ENCODE peak calls at places on chromosomes 6 and 20, in six cellular contexts. One of them, this sample, is unnamed.

GRCh38 chr20:50913976-50914375 is 17.3 kb downstream of the ADNP start:
- DNase-seq in upper lobe of right lung: no peak
- DNase-seq in mesothelial cell of epicardium: no peak
- DNase-seq in lung: no peak
- DNase-seq in NB4: peak
- DNase-seq in cardiac fibroblast: peak
- DNase-seq in this sample: peak

GRCh38 chr6:69164564-69165252 is 529.6 kb downstream of the ADGRB3 start:
- DNase-seq in NB4: no peak
- DNase-seq in upper lobe of right lung: no peak
- DNase-seq in mesothelial cell of epicardium: no peak
- DNase-seq in cardiac fibroblast: no peak
- DNase-seq in lung: no peak
- DNase-seq in this sample: no peak

GRCh38 chr6:33700391-33701050 is 11.0 kb downstream of the UQCC2 start:
- DNase-seq in upper lobe of right lung: peak
- DNase-seq in cardiac fibroblast: peak
- DNase-seq in mesothelial cell of epicardium: peak
- DNase-seq in lung: peak
- DNase-seq in NB4: peak
- DNase-seq in this sample: peak

GRCh38 chr6:2951723-2952122 is 19.6 kb downstream of the SERPINB6 start:
- DNase-seq in mesothelial cell of epicardium: no peak
- DNase-seq in lung: no peak
- DNase-seq in cardiac fibroblast: no peak
- DNase-seq in upper lobe of right lung: no peak
- DNase-seq in NB4: peak
- DNase-seq in this sample: no peak

GRCh38 chr20:24039196-24039595 is 50.6 kb upstream of the GGTLC1 start:
- DNase-seq in NB4: no peak
- DNase-seq in lung: no peak
- DNase-seq in mesothelial cell of epicardium: no peak
- DNase-seq in cardiac fibroblast: no peak
- DNase-seq in upper lobe of right lung: no peak
- DNase-seq in this sample: no peak

GRCh38 chr6:12371641-12372146 is 81.5 kb downstream of the EDN1 start:
- DNase-seq in cardiac fibroblast: no peak
- DNase-seq in upper lobe of right lung: no peak
- DNase-seq in lung: no peak
- DNase-seq in mesothelial cell of epicardium: no peak
- DNase-seq in NB4: peak
- DNase-seq in this sample: no peak

GRCh38 chr6:155066371-155066770 is 71.3 kb downstream of the TIAM2 start:
- DNase-seq in lung: no peak
- DNase-seq in cardiac fibroblast: peak
- DNase-seq in upper lobe of right lung: no peak
- DNase-seq in NB4: no peak
- DNase-seq in mesothelial cell of epicardium: no peak
- DNase-seq in this sample: peak

GRCh38 chr6:149393002-149393679 is 6.9 kb upstream of the SUMO4 start:
- DNase-seq in upper lobe of right lung: no peak
- DNase-seq in mesothelial cell of epicardium: no peak
- DNase-seq in cardiac fibroblast: no peak
- DNase-seq in NB4: no peak
- DNase-seq in lung: no peak
- DNase-seq in this sample: peak

GRCh38 chr6:137387365-137387764 is 106.8 kb downstream of the OLIG3 start:
- DNase-seq in lung: no peak
- DNase-seq in mesothelial cell of epicardium: no peak
- DNase-seq in cardiac fibroblast: no peak
- DNase-seq in upper lobe of right lung: no peak
- DNase-seq in NB4: no peak
- DNase-seq in this sample: no peak

GRCh38 chr6:42226251-42227143 is 8.8 kb upstream of the MRPS10 start:
- DNase-seq in lung: no peak
- DNase-seq in NB4: no peak
- DNase-seq in upper lobe of right lung: no peak
- DNase-seq in mesothelial cell of epicardium: peak
- DNase-seq in cardiac fibroblast: peak
- DNase-seq in this sample: peak

GRCh38 chr20:49690899-49691620 is 22.6 kb downstream of the B4GALT5 start:
- DNase-seq in mesothelial cell of epicardium: no peak
- DNase-seq in NB4: peak
- DNase-seq in cardiac fibroblast: peak
- DNase-seq in upper lobe of right lung: no peak
- DNase-seq in lung: no peak
- DNase-seq in this sample: peak

GRCh38 chr6:39830444-39830843 is 38.3 kb downstream of the DAAM2 start:
- DNase-seq in cardiac fibroblast: no peak
- DNase-seq in lung: no peak
- DNase-seq in upper lobe of right lung: no peak
- DNase-seq in NB4: no peak
- DNase-seq in mesothelial cell of epicardium: no peak
- DNase-seq in this sample: no peak

GRCh38 chr6:135358251-135358821 is 139.2 kb downstream of the AHI1 start:
- DNase-seq in mesothelial cell of epicardium: no peak
- DNase-seq in lung: no peak
- DNase-seq in upper lobe of right lung: no peak
- DNase-seq in NB4: no peak
- DNase-seq in cardiac fibroblast: peak
- DNase-seq in this sample: peak

GRCh38 chr20:23446505-23446904 is 6.2 kb downstream of the CST11 start:
- DNase-seq in NB4: peak
- DNase-seq in mesothelial cell of epicardium: no peak
- DNase-seq in cardiac fibroblast: peak
- DNase-seq in upper lobe of right lung: no peak
- DNase-seq in lung: peak
- DNase-seq in this sample: peak

GRCh38 chr6:5004373-5005037 is 668 bp upstream of the RPP40 start:
- DNase-seq in cardiac fibroblast: peak
- DNase-seq in mesothelial cell of epicardium: no peak
- DNase-seq in upper lobe of right lung: no peak
- DNase-seq in lung: no peak
- DNase-seq in NB4: no peak
- DNase-seq in this sample: no peak

GRCh38 chr6:90483116-90483839 is 103.6 kb downstream of the MAP3K7 start:
- DNase-seq in lung: no peak
- DNase-seq in NB4: no peak
- DNase-seq in cardiac fibroblast: peak
- DNase-seq in upper lobe of right lung: no peak
- DNase-seq in mesothelial cell of epicardium: no peak
- DNase-seq in this sample: peak

GRCh38 chr6:24476631-24477030 is 12.7 kb downstream of the GPLD1 start:
- DNase-seq in lung: no peak
- DNase-seq in mesothelial cell of epicardium: no peak
- DNase-seq in cardiac fibroblast: no peak
- DNase-seq in NB4: no peak
- DNase-seq in upper lobe of right lung: no peak
- DNase-seq in this sample: no peak

GRCh38 chr20:24529032-24529431 is 59.6 kb downstream of the SYNDIG1 start:
- DNase-seq in lung: no peak
- DNase-seq in NB4: no peak
- DNase-seq in upper lobe of right lung: no peak
- DNase-seq in cardiac fibroblast: no peak
- DNase-seq in mesothelial cell of epicardium: no peak
- DNase-seq in this sample: no peak

GRCh38 chr6:38577492-38577891 is 62.2 kb downstream of the BTBD9 start:
- DNase-seq in mesothelial cell of epicardium: no peak
- DNase-seq in upper lobe of right lung: no peak
- DNase-seq in lung: no peak
- DNase-seq in NB4: no peak
- DNase-seq in cardiac fibroblast: no peak
- DNase-seq in this sample: no peak

GRCh38 chr6:156269751-156270369 is 507.3 kb upstream of the ARID1B start:
- DNase-seq in cardiac fibroblast: no peak
- DNase-seq in mesothelial cell of epicardium: no peak
- DNase-seq in lung: no peak
- DNase-seq in NB4: no peak
- DNase-seq in upper lobe of right lung: no peak
- DNase-seq in this sample: no peak

GRCh38 chr20:63740501-63741353 is 1.2 kb downstream of the SLC2A4RG start:
- DNase-seq in mesothelial cell of epicardium: no peak
- DNase-seq in upper lobe of right lung: peak
- DNase-seq in cardiac fibroblast: peak
- DNase-seq in NB4: peak
- DNase-seq in lung: peak
- DNase-seq in this sample: peak

GRCh38 chr6:5958948-5959347 is 47.8 kb downstream of the NRN1 start:
- DNase-seq in upper lobe of right lung: no peak
- DNase-seq in lung: no peak
- DNase-seq in cardiac fibroblast: no peak
- DNase-seq in mesothelial cell of epicardium: no peak
- DNase-seq in NB4: no peak
- DNase-seq in this sample: no peak

GRCh38 chr6:83378621-83379388 is 52.0 kb downstream of the ME1 start:
- DNase-seq in lung: no peak
- DNase-seq in mesothelial cell of epicardium: no peak
- DNase-seq in NB4: peak
- DNase-seq in cardiac fibroblast: peak
- DNase-seq in upper lobe of right lung: no peak
- DNase-seq in this sample: peak

GRCh38 chr6:1315201-1315559 is 3.3 kb downstream of the FOXQ1 start:
- DNase-seq in lung: no peak
- DNase-seq in mesothelial cell of epicardium: no peak
- DNase-seq in upper lobe of right lung: no peak
- DNase-seq in cardiac fibroblast: no peak
- DNase-seq in NB4: no peak
- DNase-seq in this sample: no peak

GRCh38 chr6:16999486-17000436 is 102.1 kb upstream of the STMND1 start:
- DNase-seq in mesothelial cell of epicardium: no peak
- DNase-seq in upper lobe of right lung: no peak
- DNase-seq in cardiac fibroblast: peak
- DNase-seq in NB4: no peak
- DNase-seq in lung: no peak
- DNase-seq in this sample: peak

GRCh38 chr20:58555078-58555765 is 40.0 kb upstream of the APCDD1L start:
- DNase-seq in mesothelial cell of epicardium: no peak
- DNase-seq in lung: no peak
- DNase-seq in NB4: no peak
- DNase-seq in cardiac fibroblast: peak
- DNase-seq in upper lobe of right lung: no peak
- DNase-seq in this sample: peak

GRCh38 chr20:5504061-5504739 is 187.4 kb upstream of the PROKR2 start:
- DNase-seq in upper lobe of right lung: peak
- DNase-seq in mesothelial cell of epicardium: no peak
- DNase-seq in NB4: peak
- DNase-seq in lung: peak
- DNase-seq in cardiac fibroblast: peak
- DNase-seq in this sample: peak

GRCh38 chr6:133340557-133340956 is 99.4 kb downstream of the EYA4 start:
- DNase-seq in mesothelial cell of epicardium: no peak
- DNase-seq in lung: no peak
- DNase-seq in NB4: no peak
- DNase-seq in cardiac fibroblast: peak
- DNase-seq in upper lobe of right lung: no peak
- DNase-seq in this sample: peak

GRCh38 chr20:62859721-62860120 is 1.9 kb downstream of the TCFL5 start:
- DNase-seq in mesothelial cell of epicardium: no peak
- DNase-seq in lung: no peak
- DNase-seq in NB4: no peak
- DNase-seq in cardiac fibroblast: no peak
- DNase-seq in upper lobe of right lung: no peak
- DNase-seq in this sample: no peak

DNA sequence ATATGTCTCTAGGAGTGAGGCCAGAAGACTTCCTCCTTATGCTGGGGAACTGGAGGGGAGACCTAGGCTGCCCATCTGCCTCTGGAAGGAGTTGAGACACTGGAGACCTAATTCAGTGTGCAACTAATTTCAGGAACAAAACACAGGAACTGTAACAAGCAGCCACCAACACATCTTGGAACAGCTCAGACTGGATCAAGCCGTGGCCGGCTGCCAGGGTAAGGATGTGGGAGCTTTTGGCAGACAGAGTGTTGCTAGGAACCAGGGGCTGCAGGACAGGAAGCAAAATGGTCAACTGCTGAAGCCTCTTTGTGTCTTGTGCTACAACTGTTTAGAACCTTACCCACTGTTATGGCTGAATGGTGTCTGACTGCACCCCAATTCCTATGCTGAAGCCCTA is 16.3 kb upstream of the MAS1 start:
- DNase-seq in upper lobe of right lung: no peak
- DNase-seq in cardiac fibroblast: peak
- DNase-seq in NB4: no peak
- DNase-seq in lung: no peak
- DNase-seq in mesothelial cell of epicardium: no peak
- DNase-seq in this sample: peak
- TF ChIP-seq CTCF in upper lobe of right lung: no peak
- TF ChIP-seq CTCF in cardiac fibroblast: no peak
- TF ChIP-seq CTCF in NB4: no peak
- TF ChIP-seq CTCF in lung: no peak
- TF ChIP-seq CTCF in mesothelial cell of epicardium: no peak
- TF ChIP-seq CTCF in this sample: no peak

GRCh38 chr6:32079566-32080290 is 29.4 kb downstream of the TNXB start:
- DNase-seq in upper lobe of right lung: no peak
- DNase-seq in cardiac fibroblast: no peak
- DNase-seq in lung: no peak
- DNase-seq in mesothelial cell of epicardium: no peak
- DNase-seq in NB4: no peak
- DNase-seq in this sample: no peak
- TF ChIP-seq CTCF in upper lobe of right lung: no peak
- TF ChIP-seq CTCF in cardiac fibroblast: no peak
- TF ChIP-seq CTCF in lung: no peak
- TF ChIP-seq CTCF in mesothelial cell of epicardium: no peak
- TF ChIP-seq CTCF in NB4: no peak
- TF ChIP-seq CTCF in this sample: no peak

GRCh38 chr6:110357696-110358535 is at the start of gene METTL24:
- DNase-seq in upper lobe of right lung: no peak
- DNase-seq in NB4: peak
- DNase-seq in mesothelial cell of epicardium: no peak
- DNase-seq in cardiac fibroblast: no peak
- DNase-seq in lung: no peak
- DNase-seq in this sample: no peak
- TF ChIP-seq CTCF in upper lobe of right lung: no peak
- TF ChIP-seq CTCF in NB4: no peak
- TF ChIP-seq CTCF in mesothelial cell of epicardium: no peak
- TF ChIP-seq CTCF in cardiac fibroblast: no peak
- TF ChIP-seq CTCF in lung: no peak
- TF ChIP-seq CTCF in this sample: no peak

GRCh38 chr6:107867302-107867615 is 43.1 kb upstream of the SCML4 start:
- DNase-seq in upper lobe of right lung: no peak
- DNase-seq in cardiac fibroblast: no peak
- DNase-seq in mesothelial cell of epicardium: no peak
- DNase-seq in lung: no peak
- DNase-seq in NB4: no peak
- DNase-seq in this sample: no peak
- TF ChIP-seq CTCF in upper lobe of right lung: no peak
- TF ChIP-seq CTCF in cardiac fibroblast: no peak
- TF ChIP-seq CTCF in mesothelial cell of epicardium: no peak
- TF ChIP-seq CTCF in lung: no peak
- TF ChIP-seq CTCF in NB4: no peak
- TF ChIP-seq CTCF in this sample: no peak

This sample was measured in fibroblast of mammary gland.